ENCODE peak calls at places on chromosome 3, in eight cellular contexts. X is mammary epithelial cell; A is frontal cortex; Q is stimulated activated CD4-positive, alpha-beta T cell treated with anti-CD3 and anti-CD28 coated beads, Interleukin-1b, Interleukin-23, amount 100 ng/mL, for 24 hours; L is CD8-positive, alpha-beta T cell; S is fibroblast of the conjunctiva; R is hepatic stellate cell; H is GM04503. B is an unnamed sample.

GRCh38 chr3:132641837-132642538 is 17.6 kb downstream of the ACAD11 start:
- DNase-seq in R (peak), S (peak), Q (no peak), A (no peak), L (no peak), H (no peak), X (no peak), B (no peak)

GRCh38 chr3:128624526-128625138 is 26.0 kb downstream of the RPN1 start:
- DNase-seq in L (no peak), X (no peak), A (no peak), Q (no peak), S (no peak), H (no peak), R (no peak), B (no peak)

GRCh38 chr3:174016186-174016585 is 618.6 kb downstream of the NLGN1 start:
- DNase-seq in S (peak), H (peak), Q (no peak), X (peak), A (no peak), L (no peak), R (peak), B (no peak)

GRCh38 chr3:126454026-126454425 is 21.7 kb downstream of the ZXDC start:
- DNase-seq in Q (no peak), R (no peak), L (no peak), A (no peak), X (no peak), H (no peak), S (no peak), B (no peak)

GRCh38 chr3:158725348-158725966 is 6.8 kb downstream of the RARRES1 start:
- DNase-seq in S (peak), Q (no peak), R (peak), A (no peak), H (peak), X (peak), L (no peak), B (no peak)

GRCh38 chr3:40232626-40233025 is 76.9 kb upstream of the EIF1B start:
- DNase-seq in L (no peak), S (no peak), Q (no peak), X (no peak), A (no peak), H (no peak), R (no peak), B (no peak)

GRCh38 chr3:156293566-156293965 is 173.2 kb downstream of the KCNAB1 start:
- DNase-seq in L (no peak), S (no peak), H (no peak), R (no peak), X (no peak), A (no peak), Q (no peak), B (no peak)

GRCh38 chr3:30408105-30408557 is 198.3 kb upstream of the TGFBR2 start:
- DNase-seq in Q (no peak), S (no peak), X (no peak), L (no peak), R (no peak), H (no peak), A (no peak), B (no peak)

GRCh38 chr3:21745971-21746370 is 5.0 kb downstream of the ZNF385D start:
- DNase-seq in R (no peak), Q (no peak), H (no peak), X (no peak), A (no peak), L (no peak), S (no peak), B (no peak)

GRCh38 chr3:128549283-128550112 is 56.5 kb upstream of the GATA2 start:
- DNase-seq in X (peak), S (peak), A (no peak), L (no peak), Q (no peak), H (peak), R (peak), B (no peak)

GRCh38 chr3:120475722-120476385 is 25.1 kb upstream of the FSTL1 start:
- DNase-seq in Q (no peak), S (no peak), R (no peak), X (no peak), H (no peak), L (no peak), A (no peak), B (no peak)

GRCh38 chr3:155804298-155804697 is 1.8 kb downstream of the C3orf33 start:
- DNase-seq in L (no peak), A (no peak), X (no peak), Q (no peak), H (no peak), S (no peak), R (no peak), B (no peak)

GRCh38 chr3:55007971-55008370 is 80.1 kb upstream of the LRTM1 start:
- DNase-seq in Q (no peak), S (no peak), H (no peak), L (no peak), A (no peak), R (no peak), X (no peak), B (no peak)